ENCODE peak calls at places on chromosomes 12 and 14, in eight cellular contexts. E, U, W, J, S, N, G and M are unnamed samples. For H3K27me3, the result is how much of the 10 kb centered on the place peaks cover.

GRCh38 chr14:100911665-100912316 is 8.3 kb upstream of the RTL1 start:
- DNase-seq in S (no peak), E (no peak), N (no peak), U (no peak), G (no peak), W (no peak), J (no peak), M (no peak)

GRCh38 chr14:103071544-103072251 is 12.3 kb upstream of the LBHD2 start:
- DNase-seq in E (no peak), W (no peak), S (no peak), U (no peak), N (no peak), J (no peak), G (no peak), M (no peak)

GRCh38 chr12:64760808-64761573 is 1.8 kb upstream of the GNS start:
- DNase-seq in N (no peak), W (no peak), G (no peak), U (peak), J (no peak), S (no peak), E (no peak), M (no peak)

GRCh38 chr14:81363746-81364400 is 36.3 kb downstream of the STON2 start:
- DNase-seq in E (peak), J (no peak), N (no peak), G (peak), U (no peak), W (no peak), S (no peak), M (no peak)

GRCh38 chr12:79407671-79408622 is 282.8 kb downstream of the PAWR start:
- DNase-seq in S (peak), E (peak), N (peak), W (no peak), G (peak), U (peak), J (peak), M (no peak)

GRCh38 chr12:104624529-104624928 is 167.8 kb downstream of the CHST11 start:
- DNase-seq in S (no peak), W (no peak), J (no peak), G (no peak), U (no peak), N (no peak), E (no peak), M (no peak)

GRCh38 chr14:90511795-90512331 is 115.0 kb downstream of the CALM1 start:
- DNase-seq in E (no peak), N (no peak), W (no peak), S (no peak), J (no peak), U (no peak), G (no peak), M (no peak)

GRCh38 chr12:82688619-82689018 is 1.9 kb downstream of the TMTC2 start:
- DNase-seq in S (no peak), W (no peak), N (no peak), G (no peak), J (no peak), E (no peak), U (no peak), M (no peak)

GRCh38 chr12:32273712-32274111 is 125.6 kb upstream of the FGD4 start:
- DNase-seq in U (peak), W (peak), G (no peak), N (no peak), E (no peak), S (no peak), J (peak), M (no peak)

GRCh38 chr14:45298427-45299117 is 45.6 kb upstream of the MIS18BP1 start:
- DNase-seq in N (no peak), J (no peak), U (no peak), E (no peak), W (no peak), S (no peak), G (no peak), M (no peak)

GRCh38 chr12:130911933-130912332 is 40.1 kb downstream of the RAN start:
- DNase-seq in W (no peak), J (no peak), N (no peak), E (no peak), S (no peak), U (no peak), G (no peak), M (no peak)

GRCh38 chr12:57845478-57846284 is 848 bp downstream of the CTDSP2 start:
- DNase-seq in E (no peak), W (peak), U (peak), N (peak), S (peak), J (peak), G (peak), M (peak)

GRCh38 chr14:53954551-53955233 is 1.9 kb downstream of the BMP4 start:
- DNase-seq in G (peak), E (peak), W (no peak), J (no peak), N (peak), U (no peak), S (no peak), M (no peak)
- H3K27me3 ChIP-seq in G (under half), E (under half), W (under half), J (half or more), N (under half), U (under half), S (under half), M (under half)

GRCh38 chr12:108260969-108261368 is 78.1 kb downstream of the CMKLR1 start:
- DNase-seq in S (no peak), U (no peak), W (no peak), G (no peak), E (no peak), N (no peak), J (no peak), M (no peak)

GRCh38 chr12:108255203-108255602 is 83.9 kb downstream of the CMKLR1 start:
- DNase-seq in E (no peak), G (no peak), J (no peak), W (no peak), U (no peak), S (no peak), N (no peak), M (no peak)

GRCh38 chr12:108260039-108260438 is 79.1 kb downstream of the CMKLR1 start:
- DNase-seq in S (no peak), U (no peak), E (no peak), G (no peak), J (no peak), N (no peak), W (no peak), M (no peak)

GRCh38 chr12:108257004-108257403 is 82.1 kb downstream of the CMKLR1 start:
- DNase-seq in E (no peak), U (no peak), N (no peak), G (no peak), S (no peak), J (no peak), W (no peak), M (no peak)

GRCh38 chr12:108257610-108258106 is 81.5 kb downstream of the CMKLR1 start:
- DNase-seq in S (no peak), U (no peak), G (no peak), J (no peak), N (no peak), E (no peak), W (no peak), M (no peak)
- H3K27me3 ChIP-seq in S (under half), U (under half), G (under half), J (under half), N (under half), E (under half), W (under half), M (under half)

GRCh38 chr12:92382383-92382878 is 236.8 kb upstream of the BTG1 start:
- DNase-seq in E (no peak), W (no peak), S (no peak), U (no peak), J (no peak), N (no peak), G (no peak), M (no peak)
- H3K27me3 ChIP-seq in E (under half), W (under half), S (under half), U (under half), J (under half), N (under half), G (under half), M (under half)

GRCh38 chr12:49540229-49541139 is 1.7 kb downstream of the KCNH3 start:
- DNase-seq in U (no peak), G (no peak), E (no peak), N (no peak), J (no peak), W (no peak), S (no peak), M (no peak)
- H3K27me3 ChIP-seq in U (under half), G (under half), E (under half), N (under half), J (half or more), W (under half), S (under half), M (under half)

GRCh38 chr14:60641722-60642269 is 7.5 kb downstream of the SIX1 start:
- DNase-seq in N (no peak), U (no peak), W (no peak), S (no peak), G (no peak), J (no peak), E (no peak), M (no peak)

GRCh38 chr14:60639677-60640076 is 9.6 kb downstream of the SIX1 start:
- DNase-seq in W (no peak), J (no peak), N (no peak), S (no peak), E (no peak), U (no peak), G (no peak), M (no peak)

GRCh38 chr14:60642270-60642789 is 6.9 kb downstream of the SIX1 start:
- DNase-seq in S (no peak), E (peak), G (no peak), U (no peak), J (peak), N (peak), W (no peak), M (no peak)

GRCh38 chr14:60642790-60643397 is 6.4 kb downstream of the SIX1 start:
- DNase-seq in N (peak), J (peak), U (no peak), W (no peak), G (no peak), S (no peak), E (no peak), M (no peak)

GRCh38 chr14:60640859-60641721 is 8.2 kb downstream of the SIX1 start:
- DNase-seq in G (no peak), U (no peak), E (no peak), W (no peak), J (peak), N (no peak), S (no peak), M (no peak)
- H3K27me3 ChIP-seq in G (half or more), U (under half), E (under half), W (under half), J (half or more), N (under half), S (under half), M (half or more)

GRCh38 chr14:84750284-84750683 is 779.7 kb upstream of the FLRT2 start:
- DNase-seq in G (no peak), N (no peak), E (no peak), S (no peak), J (no peak), U (no peak), W (no peak), M (no peak)

GRCh38 chr14:84750763-84751554 is 779.0 kb upstream of the FLRT2 start:
- DNase-seq in N (no peak), S (no peak), E (peak), G (no peak), J (peak), W (no peak), U (no peak), M (no peak)

GRCh38 chr14:84751745-84752144 is 778.2 kb upstream of the FLRT2 start:
- DNase-seq in E (no peak), W (no peak), S (no peak), N (no peak), J (no peak), U (no peak), G (no peak), M (no peak)

GRCh38 chr14:84749191-84749945 is 780.6 kb upstream of the FLRT2 start:
- DNase-seq in W (no peak), S (no peak), G (no peak), N (no peak), U (no peak), J (no peak), E (no peak), M (no peak)
- H3K27me3 ChIP-seq in W (under half), S (under half), G (under half), N (under half), U (under half), J (under half), E (under half), M (under half)

DNA sequence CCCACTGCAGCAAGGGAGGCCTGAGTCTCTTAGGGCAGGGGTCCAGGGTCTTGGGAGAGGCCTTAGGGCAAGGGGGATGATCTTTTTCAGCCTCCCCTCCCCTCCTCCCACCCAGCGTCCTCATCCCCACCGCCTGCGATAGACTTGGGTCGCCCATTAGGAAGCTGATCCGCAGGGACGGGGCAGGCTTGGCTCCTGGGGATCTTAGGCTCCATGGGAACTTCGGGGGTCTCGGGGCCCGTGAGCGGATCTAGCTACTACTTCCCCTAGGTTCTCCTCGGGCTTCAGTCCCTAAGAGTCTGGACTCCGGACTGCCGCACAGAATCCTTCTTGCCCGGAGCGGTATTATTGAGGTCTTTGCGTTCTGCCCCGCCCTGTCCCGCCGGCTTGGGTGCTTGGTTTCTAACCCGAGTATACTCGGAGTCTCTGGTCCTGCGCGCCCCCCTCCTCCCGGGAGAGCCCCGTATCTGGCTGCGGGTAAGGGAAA is 2.2 kb upstream of the PTHLH start:
- DNase-seq in S (no peak), G (no peak), U (no peak), N (no peak), E (no peak), J (no peak), W (no peak), M (no peak)
- H3K27me3 ChIP-seq in S (under half), G (half or more), U (under half), N (under half), E (under half), J (half or more), W (under half), M (under half)

DNA sequence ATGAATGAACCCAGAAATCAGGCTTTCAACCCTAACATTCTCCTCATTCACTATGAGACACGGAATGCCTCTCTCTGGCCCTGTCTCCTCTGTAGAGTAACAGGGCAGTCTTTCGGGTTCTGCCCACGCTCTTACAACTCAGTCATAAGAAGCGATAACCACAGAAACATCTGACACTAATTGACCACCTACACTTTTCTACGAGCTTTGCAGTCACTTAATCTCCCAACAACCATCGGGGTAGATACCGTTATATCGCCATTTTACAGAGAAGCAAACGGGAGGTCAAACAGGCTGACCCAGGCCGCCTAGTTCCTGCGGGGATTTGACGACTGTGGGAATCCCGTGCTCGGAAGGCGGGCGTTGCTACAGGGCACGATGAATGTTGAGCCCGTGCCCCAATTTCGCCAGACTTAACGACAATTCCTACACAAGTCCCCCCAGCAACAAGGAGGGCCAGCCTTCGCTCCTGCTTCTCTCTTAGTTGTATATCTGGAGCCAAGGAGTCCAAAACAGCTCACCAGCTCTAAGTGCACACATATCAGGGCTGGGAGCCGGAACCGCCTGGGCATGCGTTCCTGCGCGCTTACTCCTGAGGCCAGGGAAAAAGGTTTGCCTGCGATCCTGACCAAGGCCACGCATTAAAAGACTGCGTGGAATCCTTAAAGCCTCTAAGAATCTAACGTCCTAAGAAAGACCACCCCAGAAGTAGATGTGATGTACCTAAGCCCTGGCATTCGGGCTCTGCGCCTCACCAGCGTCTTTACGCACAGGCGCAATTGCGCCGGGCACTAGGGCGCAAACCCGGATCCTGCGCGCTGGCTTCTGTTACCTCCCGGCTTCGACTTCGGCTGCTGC is 38.7 kb upstream of the TBX5 start:
- DNase-seq in N (no peak), E (no peak), S (no peak), J (peak), W (no peak), G (no peak), U (no peak), M (no peak)
- H3K27me3 ChIP-seq in N (under half), E (half or more), S (under half), J (half or more), W (under half), G (half or more), U (under half), M (under half)

GRCh38 chr12:106585862-106586534 is 3.2 kb downstream of the RFX4 start:
- DNase-seq in W (no peak), J (peak), S (no peak), U (no peak), N (no peak), E (no peak), G (no peak), M (no peak)

GRCh38 chr12:106586535-106586802 is 3.7 kb downstream of the RFX4 start:
- DNase-seq in W (no peak), S (no peak), U (no peak), G (no peak), N (no peak), J (peak), E (no peak), M (no peak)

GRCh38 chr12:106590601-106591000 is 7.8 kb downstream of the RFX4 start:
- DNase-seq in E (no peak), J (no peak), G (no peak), W (no peak), S (no peak), N (no peak), U (no peak), M (no peak)

GRCh38 chr12:106586803-106587684 is 4.2 kb downstream of the RFX4 start:
- DNase-seq in J (peak), G (no peak), N (no peak), S (no peak), E (no peak), U (no peak), W (no peak), M (no peak)

GRCh38 chr12:106588771-106589170 is 6.0 kb downstream of the RFX4 start:
- DNase-seq in S (no peak), N (no peak), G (no peak), W (no peak), U (no peak), J (no peak), E (no peak), M (no peak)
- H3K27me3 ChIP-seq in S (under half), N (under half), G (half or more), W (under half), U (half or more), J (half or more), E (half or more), M (under half)

GRCh38 chr14:71414631-71415403 is 507.6 kb downstream of the PCNX1 start:
- DNase-seq in J (no peak), U (no peak), N (no peak), W (no peak), S (no peak), E (peak), G (no peak), M (no peak)
- H3K27me3 ChIP-seq in J (under half), U (under half), N (under half), W (under half), S (under half), E (under half), G (under half), M (under half)